ENCODE peak calls at places on chromosomes 4 and X, in four cellular contexts. N, M, C and W are unnamed samples.
A peak's percentile ranks its signal among the peaks of the same experiment; 100 is the strongest.

GRCh38 chr4:155787113-155787710 is 28.4 kb downstream of the GUCY1B1 start:
- DNase-seq in N (peak; percentile 8), M (peak; percentile 63), C (peak; percentile 11), W (peak; percentile 44)

GRCh38 chrX:110531873-110532272 is 173.2 kb downstream of the RTL9 start:
- DNase-seq in N (no peak), M (no peak), C (no peak), W (no peak)

GRCh38 chr4:6749340-6750171 is 33.0 kb upstream of the KIAA0232 start:
- DNase-seq in N (no peak), M (no peak), C (no peak), W (peak; percentile 66)

GRCh38 chr4:21470531-21470930 is 478.0 kb downstream of the KCNIP4 start:
- DNase-seq in N (no peak), M (peak; percentile 20), C (no peak), W (no peak)

GRCh38 chr4:38896940-38897339 is 29.3 kb downstream of the FAM114A1 start:
- DNase-seq in N (no peak), M (no peak), C (no peak), W (no peak)

GRCh38 chr4:99208719-99209075 is 10.3 kb downstream of the ADH6 start:
- DNase-seq in N (no peak), M (no peak), C (no peak), W (no peak)

GRCh38 chr4:1307951-1308735 is 18.5 kb downstream of the MAEA start:
- DNase-seq in N (no peak), M (no peak), C (no peak), W (no peak)

GRCh38 chr4:173281001-173281400 is 53.2 kb downstream of the HMGB2 start:
- DNase-seq in N (no peak), M (no peak), C (no peak), W (no peak)

GRCh38 chrX:71859637-71860036 is 51.0 kb upstream of the NHSL2 start:
- DNase-seq in N (peak; percentile 45), M (peak; percentile 71), C (no peak), W (peak; percentile 4)

GRCh38 chr4:114512595-114513295 is 85.9 kb upstream of the UGT8 start:
- DNase-seq in N (no peak), M (no peak), C (no peak), W (no peak)

GRCh38 chr4:102878901-102879300 is 10.1 kb downstream of the CISD2 start:
- DNase-seq in N (no peak), M (no peak), C (no peak), W (no peak)

GRCh38 chr4:146243141-146243882 is 29.0 kb downstream of the REELD1 start:
- DNase-seq in N (peak; percentile 42), M (peak; percentile 27), C (no peak), W (no peak)

GRCh38 chr4:88937081-88937480 is 119.9 kb downstream of the FAM13A start:
- DNase-seq in N (no peak), M (no peak), C (no peak), W (no peak)

GRCh38 chrX:106588801-106589200 is 23.0 kb upstream of the RADX start:
- DNase-seq in N (no peak), M (no peak), C (no peak), W (no peak)

GRCh38 chr4:152935661-152936445 is at the start of gene FHDC1:
- DNase-seq in N (peak; percentile 79), M (peak; percentile 91), C (peak; percentile 67), W (peak; percentile 58)

GRCh38 chrX:39513836-39514235 is 583.9 kb downstream of the BCOR start:
- DNase-seq in N (no peak), M (no peak), C (no peak), W (no peak)

GRCh38 chrX:151825927-151826471 is 86.7 kb upstream of the MAGEA4 start:
- DNase-seq in N (no peak), M (no peak), C (no peak), W (peak; percentile 1)

GRCh38 chrX:57294961-57295360 is 8.5 kb downstream of the FAAH2 start:
- DNase-seq in N (no peak), M (no peak), C (no peak), W (no peak)

GRCh38 chr4:159444668-159445067 is 341.8 kb downstream of the RAPGEF2 start:
- DNase-seq in N (no peak), M (no peak), C (no peak), W (no peak)

GRCh38 chr4:848803-849477 is 23.0 kb upstream of the CPLX1 start:
- DNase-seq in N (no peak), M (no peak), C (no peak), W (no peak)

GRCh38 chr4:138217567-138217966 is 24.6 kb downstream of the SLC7A11 start:
- DNase-seq in N (no peak), M (peak; percentile 69), C (no peak), W (no peak)

GRCh38 chrX:102712967-102713677 is 874 bp downstream of the GPRASP2 start:
- DNase-seq in N (peak; percentile 32), M (peak; percentile 33), C (peak; percentile 28), W (no peak)

GRCh38 chr4:61723492-61723891 is 523.4 kb downstream of the ADGRL3 start:
- DNase-seq in N (no peak), M (no peak), C (no peak), W (no peak)

GRCh38 chr4:72631296-72631695 is 62.3 kb upstream of the ADAMTS3 start:
- DNase-seq in N (no peak), M (no peak), C (peak; percentile 13), W (no peak)

GRCh38 chr4:55347610-55348228 is 1.7 kb downstream of the SRD5A3 start:
- DNase-seq in N (no peak), M (no peak), C (no peak), W (no peak)

GRCh38 chr4:142474398-142475087 is 371.6 kb downstream of the INPP4B start:
- DNase-seq in N (no peak), M (no peak), C (no peak), W (no peak)

GRCh38 chr4:153212755-153213154 is 8.5 kb downstream of the TRIM2 start:
- DNase-seq in N (no peak), M (no peak), C (no peak), W (no peak)

GRCh38 chr4:186592961-186593586 is 37.7 kb upstream of the MTNR1A start:
- DNase-seq in N (no peak), M (no peak), C (no peak), W (peak; percentile 37)

GRCh38 chr4:3436798-3437581 is 4.8 kb upstream of the HGFAC start:
- DNase-seq in N (no peak), M (no peak), C (no peak), W (peak; percentile 27)

GRCh38 chrX:134600714-134601113 is 57.6 kb downstream of the PLAC1 start:
- DNase-seq in N (no peak), M (no peak), C (no peak), W (no peak)

GRCh38 chrX:22486326-22486725 is 213.6 kb downstream of the CBLL2 start:
- DNase-seq in N (no peak), M (no peak), C (no peak), W (no peak)

GRCh38 chrX:153521034-153521433 is 3.6 kb downstream of the ATP2B3 start:
- DNase-seq in N (no peak), M (no peak), C (no peak), W (no peak)

GRCh38 chrX:53768451-53769246 is 82.1 kb upstream of the HUWE1 start:
- DNase-seq in N (no peak), M (no peak), C (no peak), W (no peak)

GRCh38 chrX:8663325-8663724 is 68.6 kb downstream of the ANOS1 start:
- DNase-seq in N (no peak), M (no peak), C (no peak), W (no peak)

GRCh38 chr4:52037730-52038108 is 380 bp downstream of the SGCB start:
- DNase-seq in N (no peak), M (peak; percentile 74), C (no peak), W (no peak)

GRCh38 chrX:100682939-100683338 is 38.9 kb downstream of the SRPX2 start:
- DNase-seq in N (no peak), M (no peak), C (no peak), W (no peak)